ENCODE peak calls at places on chromosomes 7 and 10, in six cellular contexts. L, E, P, M, R and G are unnamed samples.

GRCh38 chr7:148503900-148504487 is 86.6 kb upstream of the C7orf33 start:
- DNase-seq in L (peak), E (no peak), P (peak), M (peak), R (no peak), G (no peak)

GRCh38 chr7:107230334-107230733 is 61.5 kb downstream of the HBP1 start:
- DNase-seq in L (peak), E (no peak), P (no peak), M (no peak), R (no peak), G (no peak)

GRCh38 chr7:124267154-124267553 is 234.3 kb upstream of the TMEM229A start:
- DNase-seq in L (no peak), E (no peak), P (no peak), M (no peak), R (no peak), G (no peak)

GRCh38 chr10:18279202-18279601 is 139.0 kb downstream of the CACNB2 start:
- DNase-seq in L (peak), E (no peak), P (no peak), M (no peak), R (no peak), G (no peak)

GRCh38 chr10:122632031-122632430 is 67.6 kb downstream of the C10orf120 start:
- DNase-seq in L (no peak), E (no peak), P (no peak), M (no peak), R (no peak), G (no peak)

GRCh38 chr7:151657173-151657572 is 137.5 kb upstream of the RHEB start:
- DNase-seq in L (no peak), E (peak), P (no peak), M (no peak), R (no peak), G (no peak)

GRCh38 chr7:135659159-135659837 is 3.0 kb upstream of the STMP1 start:
- DNase-seq in L (no peak), E (no peak), P (no peak), M (no peak), R (no peak), G (no peak)

GRCh38 chr7:152859781-152860191 is 100.2 kb downstream of the ACTR3B start:
- DNase-seq in L (no peak), E (no peak), P (peak), M (no peak), R (no peak), G (no peak)

GRCh38 chr10:74913321-74913980 is 87.1 kb downstream of the KAT6B start:
- DNase-seq in L (no peak), E (no peak), P (no peak), M (no peak), R (no peak), G (no peak)

GRCh38 chr7:158000160-158000559 is 587.5 kb downstream of the PTPRN2 start:
- DNase-seq in L (no peak), E (no peak), P (no peak), M (peak), R (no peak), G (no peak)

GRCh38 chr10:119675483-119676170 is 24.4 kb downstream of the BAG3 start:
- DNase-seq in L (no peak), E (no peak), P (no peak), M (no peak), R (no peak), G (no peak)

GRCh38 chr7:10934292-10934691 is 39.4 kb upstream of the PHF14 start:
- DNase-seq in L (peak), E (no peak), P (no peak), M (peak), R (no peak), G (no peak)

GRCh38 chr10:129380279-129380678 is 86.8 kb upstream of the MGMT start:
- DNase-seq in L (no peak), E (no peak), P (no peak), M (no peak), R (no peak), G (no peak)

GRCh38 chr10:8331896-8332729 is 277.6 kb downstream of the GATA3 start:
- DNase-seq in L (peak), E (no peak), P (no peak), M (peak), R (peak), G (peak)

GRCh38 chr10:23826399-23826798 is 382.5 kb upstream of the KIAA1217 start:
- DNase-seq in L (no peak), E (no peak), P (no peak), M (no peak), R (no peak), G (no peak)

GRCh38 chr10:102120987-102121738 is 995 bp upstream of the LDB1 start:
- DNase-seq in L (peak), E (no peak), P (no peak), M (peak), R (peak), G (peak)

GRCh38 chr10:31071232-31071999 is 39.8 kb upstream of the ZNF438 start:
- DNase-seq in L (peak), E (no peak), P (no peak), M (peak), R (no peak), G (no peak)

GRCh38 chr7:101960985-101961708 is 143.7 kb downstream of the CUX1 start:
- DNase-seq in L (no peak), E (no peak), P (no peak), M (no peak), R (no peak), G (no peak)

GRCh38 chr10:78568664-78569063 is 500.1 kb upstream of the ZMIZ1 start:
- DNase-seq in L (no peak), E (no peak), P (no peak), M (no peak), R (no peak), G (no peak)

GRCh38 chr7:151853896-151854807 is 22.8 kb downstream of the PRKAG2 start:
- DNase-seq in L (no peak), E (peak), P (no peak), M (peak), R (peak), G (no peak)

GRCh38 chr7:114530074-114530611 is 115.5 kb downstream of the FOXP2 start:
- DNase-seq in L (peak), E (no peak), P (no peak), M (no peak), R (no peak), G (no peak)

GRCh38 chr10:119595715-119596515 is 849 bp downstream of the TIAL1 start:
- DNase-seq in L (peak), E (peak), P (peak), M (peak), R (peak), G (peak)

GRCh38 chr7:83413425-83413824 is 235.5 kb downstream of the SEMA3E start:
- DNase-seq in L (peak), E (no peak), P (no peak), M (no peak), R (no peak), G (no peak)

GRCh38 chr7:108311446-108312168 is 144.6 kb downstream of the NRCAM start:
- DNase-seq in L (peak), E (no peak), P (no peak), M (no peak), R (no peak), G (no peak)

GRCh38 chr7:105367458-105367857 is 21.3 kb downstream of the SRPK2 start:
- DNase-seq in L (no peak), E (no peak), P (no peak), M (no peak), R (no peak), G (no peak)

GRCh38 chr7:47361746-47362215 is 220.1 kb downstream of the TNS3 start:
- DNase-seq in L (peak), E (peak), P (no peak), M (peak), R (no peak), G (peak)

GRCh38 chr10:84452006-84452405 is 123.6 kb downstream of the CCSER2 start:
- DNase-seq in L (no peak), E (no peak), P (no peak), M (no peak), R (no peak), G (no peak)

GRCh38 chr10:49037187-49037586 is 78.1 kb downstream of the VSTM4 start:
- DNase-seq in L (no peak), E (no peak), P (no peak), M (peak), R (no peak), G (no peak)

GRCh38 chr7:115300228-115300870 is 378.5 kb downstream of the MDFIC start:
- DNase-seq in L (peak), E (no peak), P (no peak), M (peak), R (no peak), G (no peak)

GRCh38 chr7:127810691-127811660 is 159.0 kb downstream of the SND1 start:
- DNase-seq in L (no peak), E (no peak), P (no peak), M (no peak), R (no peak), G (no peak)

GRCh38 chr10:77965294-77965693 is 38.7 kb upstream of the DLG5 start:
- DNase-seq in L (peak), E (no peak), P (no peak), M (no peak), R (no peak), G (peak)

GRCh38 chr7:47653550-47654351 is 71.8 kb upstream of the TNS3 start:
- DNase-seq in L (peak), E (no peak), P (no peak), M (peak), R (no peak), G (no peak)

GRCh38 chr10:9126728-9127127 is 1072.2 kb downstream of the GATA3 start:
- DNase-seq in L (no peak), E (no peak), P (no peak), M (no peak), R (no peak), G (no peak)

GRCh38 chr7:80676404-80676803 is 38.0 kb downstream of the CD36 start:
- DNase-seq in L (no peak), E (no peak), P (no peak), M (no peak), R (no peak), G (no peak)

GRCh38 chr7:20776214-20776875 is 10.3 kb downstream of the SP8 start:
- DNase-seq in L (no peak), E (no peak), P (no peak), M (peak), R (no peak), G (no peak)

GRCh38 chr10:44386546-44387052 is 1.7 kb upstream of the CXCL12 start:
- DNase-seq in L (peak), E (peak), P (peak), M (peak), R (no peak), G (no peak)

GRCh38 chr10:44383749-44384600 is 922 bp downstream of the CXCL12 start:
- DNase-seq in L (peak), E (peak), P (no peak), M (peak), R (no peak), G (no peak)

GRCh38 chr10:44384601-44385422 is at the start of gene CXCL12:
- DNase-seq in L (no peak), E (peak), P (no peak), M (peak), R (no peak), G (no peak)

GRCh38 chr10:44385423-44385725 is 477 bp upstream of the CXCL12 start:
- DNase-seq in L (no peak), E (peak), P (no peak), M (peak), R (no peak), G (no peak)

GRCh38 chr10:44385726-44386438 is 985 bp upstream of the CXCL12 start:
- DNase-seq in L (no peak), E (peak), P (no peak), M (peak), R (no peak), G (no peak)
- H3K27ac ChIP-seq in L (no peak), E (peak), P (no peak), M (peak), R (peak), G (no peak)

GRCh38 chr10:5977471-5978370 is at the start of gene IL15RA:
- DNase-seq in L (peak), E (no peak), P (peak), M (peak), R (peak), G (no peak)
- TF ChIP-seq CTCF in L (no peak), E (no peak), P (peak), M (no peak), R (peak), G (peak)

GRCh38 chr7:26346611-26347200 is 55.0 kb downstream of the SNX10 start:
- DNase-seq in L (no peak), E (no peak), P (no peak), M (peak), R (no peak), G (no peak)

GRCh38 chr7:26348987-26349809 is 57.5 kb downstream of the SNX10 start:
- DNase-seq in L (no peak), E (no peak), P (no peak), M (no peak), R (no peak), G (no peak)

GRCh38 chr7:26345837-26346236 is 54.2 kb downstream of the SNX10 start:
- DNase-seq in L (no peak), E (no peak), P (no peak), M (no peak), R (no peak), G (no peak)

GRCh38 chr7:26345202-26345601 is 53.5 kb downstream of the SNX10 start:
- DNase-seq in L (no peak), E (no peak), P (no peak), M (no peak), R (no peak), G (no peak)

GRCh38 chr7:26348234-26348851 is 56.7 kb downstream of the SNX10 start:
- DNase-seq in L (no peak), E (no peak), P (no peak), M (no peak), R (no peak), G (no peak)
- H3K4me3 ChIP-seq in L (no peak), E (no peak), P (no peak), M (no peak), R (no peak), G (no peak)

GRCh38 chr7:55971045-55971444 is 6.7 kb downstream of the NIPSNAP2 start:
- DNase-seq in L (no peak), E (no peak), P (no peak), M (no peak), R (no peak), G (no peak)
- H3K27ac ChIP-seq in L (no peak), E (no peak), P (no peak), M (no peak), R (no peak), G (peak)

GRCh38 chr10:43576062-43576461 is 1.6 kb upstream of the ZNF239 start:
- DNase-seq in L (no peak), E (no peak), P (no peak), M (no peak), R (no peak), G (no peak)

GRCh38 chr10:43574906-43575305 is 490 bp upstream of the ZNF239 start:
- DNase-seq in L (no peak), E (no peak), P (no peak), M (no peak), R (no peak), G (no peak)

GRCh38 chr10:43573250-43574034 is 974 bp downstream of the ZNF239 start:
- DNase-seq in L (peak), E (no peak), P (no peak), M (no peak), R (no peak), G (no peak)

GRCh38 chr10:43576580-43576979 is 2.2 kb upstream of the ZNF239 start:
- DNase-seq in L (no peak), E (no peak), P (no peak), M (no peak), R (no peak), G (no peak)

DNA sequence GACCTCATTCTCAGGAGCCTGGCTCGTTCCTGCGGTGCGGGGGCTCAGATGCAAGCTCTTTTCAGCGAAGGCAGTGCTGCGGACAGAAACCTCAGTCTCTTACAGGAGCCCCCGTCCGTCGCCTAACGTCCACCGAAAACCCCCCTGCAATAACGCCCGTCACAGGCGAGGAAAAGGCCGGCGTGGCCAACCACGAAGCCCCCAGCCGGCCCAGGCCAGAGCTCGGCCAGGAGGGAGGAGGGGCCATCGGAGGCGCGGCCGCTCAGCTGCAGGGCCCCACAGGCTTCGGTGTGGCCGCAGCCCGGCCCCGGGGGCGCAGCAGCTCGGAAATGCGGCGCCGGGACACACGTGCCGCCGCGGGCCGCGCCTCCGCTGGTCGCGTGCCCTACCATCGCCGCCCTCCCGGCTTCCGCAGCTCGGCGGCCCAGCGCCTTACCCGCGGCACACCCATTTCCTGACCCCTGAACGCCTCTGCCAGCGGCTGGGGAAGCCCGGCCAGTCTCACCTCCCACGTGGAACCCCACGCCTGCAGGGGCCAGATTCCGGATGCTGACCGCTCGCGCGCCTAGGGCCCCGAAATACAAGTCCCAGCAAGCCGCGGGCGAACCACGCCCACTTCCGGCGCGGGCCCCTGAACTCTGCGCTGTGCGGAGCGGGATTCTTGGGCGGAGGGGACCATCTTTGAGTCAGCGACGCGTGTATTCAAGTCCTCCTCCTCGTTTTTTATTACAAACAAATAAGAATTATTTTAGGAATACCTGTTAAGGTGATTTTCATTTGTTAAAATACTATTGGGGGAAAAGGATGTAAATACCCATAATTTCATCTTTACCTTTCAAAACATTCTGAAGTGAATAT is at the start of gene ZNF239:
- DNase-seq in L (peak), E (peak), P (no peak), M (peak), R (peak), G (peak)
- TF ChIP-seq CTCF in L (no peak), E (no peak), P (no peak), M (no peak), R (no peak), G (peak)

GRCh38 chr10:588246-589165 is 101.0 kb downstream of the DIP2C start:
- DNase-seq in L (peak), E (no peak), P (peak), M (peak), R (no peak), G (no peak)
- H3K4me3 ChIP-seq in L (no peak), E (no peak), P (no peak), M (no peak), R (no peak), G (no peak)

GRCh38 chr10:68334672-68335467 is 2.1 kb upstream of the PBLD start:
- DNase-seq in L (no peak), E (no peak), P (no peak), M (no peak), R (no peak), G (no peak)
- H3K27ac ChIP-seq in L (peak), E (no peak), P (no peak), M (peak), R (no peak), G (peak)